ENCODE peak calls at places on chromosome 10, in six cellular contexts. B is mammary epithelial cell; G is pancreas; A is aorta; C is effector memory CD4-positive, alpha-beta T cell; J is neuronal stem cell. I is an unnamed sample.

GRCh38 chr10:93591065-93591808 is 9.8 kb downstream of the RBP4 start:
- DNase-seq in J (no peak), A (no peak), C (no peak), B (no peak), G (no peak), I (peak; percentile 81)

GRCh38 chr10:76717141-76717540 is 920.5 kb downstream of the KCNMA1 start:
- DNase-seq in G (no peak), C (no peak), A (no peak), J (no peak), B (peak; percentile 77), I (no peak)

GRCh38 chr10:117342638-117343037 is 32.6 kb downstream of the PDZD8 start:
- DNase-seq in J (no peak), C (no peak), B (peak; percentile 36), G (no peak), A (no peak), I (no peak)

GRCh38 chr10:107733328-107733727 is 568.8 kb upstream of the SORCS1 start:
- DNase-seq in A (no peak), B (peak; percentile 77), C (no peak), G (no peak), J (no peak), I (no peak)

GRCh38 chr10:90871761-90872647 is at the start of gene RPP30:
- DNase-seq in A (peak; percentile 90), G (peak; percentile 78), B (peak; percentile 86), C (peak; percentile 71), J (peak; percentile 68), I (peak; percentile 87)

GRCh38 chr10:72564596-72564995 is 61.3 kb downstream of the MICU1 start:
- DNase-seq in J (no peak), G (no peak), B (peak; percentile 3), C (no peak), A (no peak), I (no peak)

GRCh38 chr10:113273877-113274829 is 278.7 kb upstream of the HABP2 start:
- DNase-seq in A (peak; percentile 76), B (no peak), C (no peak), J (no peak), G (no peak), I (no peak)

GRCh38 chr10:88499569-88500470 is 83.3 kb downstream of the RNLS start:
- DNase-seq in A (peak; percentile 26), C (no peak), B (peak; percentile 68), G (no peak), J (no peak), I (no peak)

GRCh38 chr10:131081786-131082185 is 229.7 kb downstream of the TCERG1L start:
- DNase-seq in C (no peak), A (no peak), J (no peak), B (no peak), G (no peak), I (no peak)

GRCh38 chr10:70541738-70542564 is 60.6 kb downstream of the PRF1 start:
- DNase-seq in C (no peak), J (no peak), G (no peak), B (no peak), A (no peak), I (no peak)

GRCh38 chr10:110535958-110536891 is 31.3 kb upstream of the SMC3 start:
- DNase-seq in J (no peak), A (no peak), C (peak; percentile 32), G (no peak), B (peak; percentile 70), I (peak; percentile 43)

GRCh38 chr10:95181731-95182130 is 12.3 kb upstream of the ACSM6 start:
- DNase-seq in B (no peak), C (no peak), J (no peak), A (no peak), G (no peak), I (no peak)

GRCh38 chr10:112782176-112782907 is 167.7 kb upstream of the TCF7L2 start:
- DNase-seq in G (no peak), C (no peak), B (no peak), J (no peak), A (peak; percentile 66), I (peak; percentile 29)

GRCh38 chr10:77946084-77946483 is 19.5 kb upstream of the DLG5 start:
- DNase-seq in J (no peak), C (no peak), G (no peak), B (no peak), A (peak; percentile 27), I (no peak)

GRCh38 chr10:24556746-24557742 is 166.6 kb downstream of the ARHGAP21 start:
- DNase-seq in B (peak; percentile 46), A (no peak), G (no peak), J (peak; percentile 36), C (no peak), I (no peak)

GRCh38 chr10:118563373-118563890 is 32.0 kb downstream of the PRLHR start:
- DNase-seq in J (no peak), G (no peak), B (peak; percentile 45), A (no peak), C (no peak), I (no peak)

GRCh38 chr10:3761111-3761686 is 23.8 kb downstream of the KLF6 start:
- DNase-seq in A (no peak), B (peak; percentile 53), C (no peak), J (no peak), G (no peak), I (no peak)

GRCh38 chr10:131094406-131095108 is 217.0 kb downstream of the TCERG1L start:
- DNase-seq in G (no peak), C (no peak), B (peak; percentile 82), A (no peak), J (no peak), I (peak; percentile 4)

GRCh38 chr10:75959209-75959608 is 527.8 kb downstream of the LRMDA start:
- DNase-seq in A (no peak), C (no peak), B (peak; percentile 47), G (no peak), J (no peak), I (no peak)

GRCh38 chr10:38025283-38025682 is 14.8 kb downstream of the ZNF33A start:
- DNase-seq in G (no peak), C (no peak), J (no peak), A (no peak), B (no peak), I (no peak)

GRCh38 chr10:21525367-21526183 is at the start of gene SKIDA1:
- DNase-seq in G (peak; percentile 91), A (peak; percentile 89), C (peak; percentile 54), J (peak; percentile 98), B (peak; percentile 78), I (peak; percentile 89)

GRCh38 chr10:22597142-22597541 is 117.2 kb downstream of the PIP4K2A start:
- DNase-seq in C (no peak), A (no peak), B (no peak), J (no peak), G (no peak), I (no peak)
- H3K4me1 ChIP-seq in C (peaks cover 43% of the 10 kb centered on the region), A (no peaks in the 10 kb centered on the region), B (peaks cover 5% of the 10 kb centered on the region), J (peaks cover 5% of the 10 kb centered on the region), G (no peaks in the 10 kb centered on the region), I (peaks cover 8% of the 10 kb centered on the region)

DNA sequence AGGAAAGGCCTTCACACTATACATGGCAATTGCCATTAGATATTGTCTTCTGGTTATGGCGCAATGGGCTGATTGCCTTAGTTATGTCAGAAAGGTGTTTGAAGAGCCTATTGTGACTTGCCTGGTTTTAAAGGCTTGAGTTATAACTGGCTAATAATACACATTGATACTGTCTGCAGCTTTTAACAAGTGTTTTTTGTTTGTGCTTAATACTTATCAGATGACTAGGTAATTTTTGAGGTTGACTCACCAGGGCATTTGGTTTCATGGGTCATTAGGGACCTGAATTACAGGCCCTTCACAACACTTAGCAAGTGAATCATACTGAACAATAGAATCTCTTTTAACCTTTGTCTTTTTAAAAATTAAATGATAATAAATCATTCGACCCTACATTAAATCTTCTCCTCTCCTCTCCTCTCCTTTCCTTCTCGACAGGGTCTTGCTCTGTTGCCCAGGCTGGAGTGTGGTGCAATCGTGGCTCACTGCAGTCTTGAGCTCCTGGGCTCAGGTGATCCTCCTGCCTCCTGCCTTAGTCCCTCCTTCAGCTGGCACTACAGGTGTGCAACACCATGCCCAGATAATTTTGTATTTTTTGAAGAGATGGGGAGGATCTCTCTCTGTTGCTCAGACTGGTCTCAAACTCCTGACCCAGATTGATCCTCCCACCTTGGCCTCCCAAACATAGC is 196.3 kb downstream of the JCAD start:
- DNase-seq in C (no peak), J (no peak), B (peak; percentile 97), G (no peak), A (no peak), I (no peak)
- H3K4me1 ChIP-seq in C (no peaks in the 10 kb centered on the region), J (peaks cover 8% of the 10 kb centered on the region), B (peaks cover 52% of the 10 kb centered on the region), G (no peaks in the 10 kb centered on the region), A (peaks cover 4% of the 10 kb centered on the region), I (no peaks in the 10 kb centered on the region)

DNA sequence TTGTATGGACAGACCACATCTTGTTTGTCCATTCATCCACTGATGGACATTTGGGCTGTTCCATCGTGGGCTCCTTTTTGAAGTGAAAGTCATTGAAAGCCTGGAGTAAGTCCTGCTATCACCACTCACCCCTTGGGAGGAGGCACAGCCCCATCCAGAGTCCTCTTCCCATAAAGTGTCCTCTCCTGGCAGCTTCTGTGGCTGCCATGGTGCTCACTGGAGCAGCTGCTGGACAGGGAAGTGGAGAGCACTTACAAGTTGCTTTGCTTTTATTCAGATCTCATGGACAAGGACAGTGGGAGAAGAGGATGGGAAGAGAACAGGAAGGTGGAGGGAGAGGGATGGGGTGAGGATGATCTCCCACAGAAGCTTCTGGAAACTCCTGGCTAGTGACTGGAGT is 18.5 kb upstream of the EIF5AL1 start:
- DNase-seq in J (no peak), G (no peak), B (no peak), C (no peak), A (no peak), I (no peak)
- H3K4me1 ChIP-seq in J (peaks cover 4% of the 10 kb centered on the region), G (no peaks in the 10 kb centered on the region), B (peaks cover 4% of the 10 kb centered on the region), C (no peaks in the 10 kb centered on the region), A (no peaks in the 10 kb centered on the region), I (no peaks in the 10 kb centered on the region)

DNA sequence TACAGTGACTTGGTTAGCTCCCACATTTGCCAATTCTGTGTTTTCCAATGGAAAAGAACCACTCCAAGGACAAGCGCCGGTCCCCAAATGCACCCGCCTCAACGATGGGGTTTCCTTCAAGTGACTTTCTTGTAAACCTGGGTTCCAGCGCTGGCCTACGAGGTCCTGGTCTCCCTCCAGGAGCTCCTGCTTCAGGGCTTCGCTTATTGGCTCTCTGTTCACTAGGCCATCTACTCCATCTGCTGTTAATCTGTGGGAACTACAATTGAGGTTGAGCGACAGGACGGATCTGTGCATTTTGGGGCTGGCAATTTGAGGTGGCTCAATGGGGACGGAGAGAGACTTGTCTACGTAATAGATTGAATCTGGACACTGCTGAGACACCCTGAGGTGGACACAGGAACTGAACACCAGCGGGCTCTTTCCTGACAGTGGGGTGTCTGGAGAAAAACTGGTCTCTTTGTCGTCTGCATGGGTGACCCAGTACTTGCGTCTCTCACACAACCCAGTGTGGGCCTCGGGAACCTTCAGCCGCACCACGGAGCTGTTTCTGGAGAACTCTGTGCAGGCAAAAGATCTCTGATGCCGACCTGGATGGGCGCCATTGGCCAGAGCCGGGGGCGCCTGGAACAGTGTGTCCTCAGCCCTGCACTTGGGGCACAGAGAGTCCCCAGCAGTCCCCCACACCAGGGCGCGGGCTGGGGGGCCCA is 115.9 kb upstream of the ADAM12 start:
- DNase-seq in B (peak; percentile 30), J (peak; percentile 48), A (no peak), G (no peak), C (no peak), I (peak; percentile 29)
- H3K4me1 ChIP-seq in B (no peaks in the 10 kb centered on the region), J (no peaks in the 10 kb centered on the region), A (no peaks in the 10 kb centered on the region), G (no peaks in the 10 kb centered on the region), C (no peaks in the 10 kb centered on the region), I (no peaks in the 10 kb centered on the region)

I was measured in mucosa of descending colon.